ENCODE peak calls at places on chromosomes 13 and 19, in nine cellular contexts. N is EL, O is T-helper 2 cell, C is AG04449, G is astrocyte of the cerebellum, M is T-helper 22 cell, F is GM03348, T is ovary, R is left ventricle myocardium inferior. P is an unnamed sample.

GRCh38 chr19:4559569-4559968 is at the start of gene SEMA6B:
- DNase-seq in N (no peak), O (no peak), C (no peak), G (no peak), M (no peak), F (no peak), T (no peak), R (peak; percentile 55), P (no peak)

GRCh38 chr13:40974460-40975407 is 44.4 kb downstream of the ELF1 start:
- DNase-seq in N (peak; percentile 34), O (peak; percentile 46), C (no peak), G (no peak), M (no peak), F (no peak), T (no peak), R (no peak), P (no peak)

GRCh38 chr19:2245273-2245672 is 3.9 kb upstream of the AMH start:
- DNase-seq in N (no peak), O (no peak), C (no peak), G (no peak), M (no peak), F (no peak), T (no peak), R (no peak), P (no peak)

GRCh38 chr13:94210826-94211225 is 268.7 kb downstream of the DCT start:
- DNase-seq in N (no peak), O (no peak), C (no peak), G (no peak), M (no peak), F (no peak), T (no peak), R (no peak), P (no peak)

GRCh38 chr13:66844933-66845332 is 385.2 kb downstream of the PCDH9 start:
- DNase-seq in N (no peak), O (no peak), C (no peak), G (no peak), M (no peak), F (no peak), T (no peak), R (no peak), P (no peak)

GRCh38 chr19:45321848-45322247 is 827 bp downstream of the CKM start:
- DNase-seq in N (no peak), O (no peak), C (no peak), G (no peak), M (no peak), F (no peak), T (no peak), R (peak; percentile 59), P (peak; percentile 60)

GRCh38 chr13:109773276-109773675 is 13.1 kb downstream of the IRS2 start:
- DNase-seq in N (no peak), O (no peak), C (no peak), G (no peak), M (no peak), F (no peak), T (no peak), R (no peak), P (no peak)

GRCh38 chr19:30744741-30745475 is 372.7 kb downstream of the ZNF536 start:
- DNase-seq in N (no peak), O (no peak), C (no peak), G (no peak), M (no peak), F (no peak), T (no peak), R (no peak), P (no peak)

GRCh38 chr19:54399189-54399588 is 16.1 kb upstream of the TTYH1 start:
- DNase-seq in N (no peak), O (no peak), C (no peak), G (no peak), M (no peak), F (no peak), T (no peak), R (no peak), P (no peak)

GRCh38 chr13:101406787-101407186 is 9.5 kb downstream of the NALCN start:
- DNase-seq in N (no peak), O (no peak), C (no peak), G (no peak), M (no peak), F (no peak), T (no peak), R (no peak), P (no peak)

GRCh38 chr19:5016781-5017180 is 47.9 kb downstream of the KDM4B start:
- DNase-seq in N (no peak), O (no peak), C (no peak), G (no peak), M (no peak), F (no peak), T (no peak), R (no peak), P (no peak)

GRCh38 chr13:40668335-40668734 is 1.9 kb upstream of the FOXO1 start:
- DNase-seq in N (no peak), O (peak; percentile 56), C (no peak), G (no peak), M (peak; percentile 2), F (no peak), T (peak; percentile 47), R (peak; percentile 62), P (peak; percentile 38)

GRCh38 chr19:23481043-23481442 is 85.8 kb upstream of the ZNF91 start:
- DNase-seq in N (no peak), O (no peak), C (no peak), G (no peak), M (no peak), F (no peak), T (no peak), R (no peak), P (no peak)

GRCh38 chr19:39402417-39403297 is 4.0 kb upstream of the ZFP36 start:
- DNase-seq in N (peak; percentile 93), O (peak; percentile 84), C (no peak), G (peak; percentile 70), M (peak; percentile 85), F (peak; percentile 85), T (peak; percentile 95), R (peak; percentile 94), P (peak; percentile 97)

GRCh38 chr13:35744566-35745203 is 268.2 kb upstream of the MAB21L1 start:
- DNase-seq in N (no peak), O (no peak), C (no peak), G (no peak), M (no peak), F (no peak), T (no peak), R (no peak), P (no peak)

GRCh38 chr13:66972659-66973058 is 257.5 kb downstream of the PCDH9 start:
- DNase-seq in N (no peak), O (no peak), C (no peak), G (no peak), M (no peak), F (no peak), T (no peak), R (no peak), P (no peak)

GRCh38 chr19:11238781-11239376 is 540 bp upstream of the ANGPTL8 start:
- DNase-seq in N (no peak), O (no peak), C (no peak), G (no peak), M (no peak), F (no peak), T (no peak), R (no peak), P (no peak)

P was measured in heart right ventricle.